ENCODE peak calls at places on chromosomes 12 and 14, in six cellular contexts. One of them, this sample, is unnamed.
A peak's percentile ranks its signal among the peaks of the same experiment; 100 is the strongest.

GRCh38 chr14:105087308-105087962 is 22.2 kb upstream of the GPR132 start:
- DNase-seq in esophagus squamous epithelium: no peak
- DNase-seq in lower leg skin: no peak
- DNase-seq in left lung: peak; percentile 86
- DNase-seq in nephron progenitor cell: peak; percentile 56
- DNase-seq in ovary: peak; percentile 82
- DNase-seq in this sample: peak; percentile 35

GRCh38 chr14:86788229-86788628 is 1204.8 kb downstream of the GALC start:
- DNase-seq in esophagus squamous epithelium: no peak
- DNase-seq in lower leg skin: no peak
- DNase-seq in left lung: no peak
- DNase-seq in nephron progenitor cell: no peak
- DNase-seq in ovary: no peak
- DNase-seq in this sample: no peak

GRCh38 chr12:116236148-116236731 is 41.3 kb downstream of the MED13L start:
- DNase-seq in esophagus squamous epithelium: no peak
- DNase-seq in lower leg skin: peak; percentile 34
- DNase-seq in left lung: no peak
- DNase-seq in nephron progenitor cell: peak; percentile 16
- DNase-seq in ovary: no peak
- DNase-seq in this sample: no peak

GRCh38 chr14:61219673-61220072 is 61.5 kb downstream of the TMEM30B start:
- DNase-seq in esophagus squamous epithelium: no peak
- DNase-seq in lower leg skin: no peak
- DNase-seq in left lung: no peak
- DNase-seq in nephron progenitor cell: no peak
- DNase-seq in ovary: no peak
- DNase-seq in this sample: no peak

GRCh38 chr12:117606945-117607344 is 245.5 kb upstream of the NOS1 start:
- DNase-seq in esophagus squamous epithelium: no peak
- DNase-seq in lower leg skin: no peak
- DNase-seq in left lung: no peak
- DNase-seq in nephron progenitor cell: no peak
- DNase-seq in ovary: no peak
- DNase-seq in this sample: no peak

GRCh38 chr14:93185333-93185688 is 194 bp downstream of the LYSET start:
- DNase-seq in esophagus squamous epithelium: no peak
- DNase-seq in lower leg skin: no peak
- DNase-seq in left lung: no peak
- DNase-seq in nephron progenitor cell: no peak
- DNase-seq in ovary: no peak
- DNase-seq in this sample: no peak

GRCh38 chr12:80068173-80068572 is 31.2 kb upstream of the OTOGL start:
- DNase-seq in esophagus squamous epithelium: no peak
- DNase-seq in lower leg skin: no peak
- DNase-seq in left lung: no peak
- DNase-seq in nephron progenitor cell: no peak
- DNase-seq in ovary: no peak
- DNase-seq in this sample: no peak

GRCh38 chr14:20503905-20504304 is 1.4 kb upstream of the RNASE10 start:
- DNase-seq in esophagus squamous epithelium: no peak
- DNase-seq in lower leg skin: no peak
- DNase-seq in left lung: no peak
- DNase-seq in nephron progenitor cell: no peak
- DNase-seq in ovary: no peak
- DNase-seq in this sample: no peak

GRCh38 chr14:54566410-54567223 is at the start of gene SAMD4A:
- DNase-seq in esophagus squamous epithelium: peak; percentile 39
- DNase-seq in lower leg skin: peak; percentile 73
- DNase-seq in left lung: peak; percentile 90
- DNase-seq in nephron progenitor cell: peak; percentile 67
- DNase-seq in ovary: peak; percentile 74
- DNase-seq in this sample: peak; percentile 63

GRCh38 chr12:28998662-28999120 is 150.4 kb upstream of the FAR2 start:
- DNase-seq in esophagus squamous epithelium: no peak
- DNase-seq in lower leg skin: no peak
- DNase-seq in left lung: peak; percentile 37
- DNase-seq in nephron progenitor cell: no peak
- DNase-seq in ovary: no peak
- DNase-seq in this sample: no peak

GRCh38 chr14:55837467-55837866 is 257.5 kb downstream of the KTN1 start:
- DNase-seq in esophagus squamous epithelium: no peak
- DNase-seq in lower leg skin: no peak
- DNase-seq in left lung: no peak
- DNase-seq in nephron progenitor cell: no peak
- DNase-seq in ovary: no peak
- DNase-seq in this sample: no peak

GRCh38 chr14:101186544-101186943 is 283.0 kb upstream of the RTL1 start:
- DNase-seq in esophagus squamous epithelium: no peak
- DNase-seq in lower leg skin: no peak
- DNase-seq in left lung: no peak
- DNase-seq in nephron progenitor cell: no peak
- DNase-seq in ovary: no peak
- DNase-seq in this sample: no peak

GRCh38 chr12:123886931-123887582 is 85.6 kb downstream of the CCDC92 start:
- DNase-seq in esophagus squamous epithelium: no peak
- DNase-seq in lower leg skin: no peak
- DNase-seq in left lung: no peak
- DNase-seq in nephron progenitor cell: no peak
- DNase-seq in ovary: no peak
- DNase-seq in this sample: no peak

GRCh38 chr12:4780624-4781023 is 60.4 kb downstream of the GALNT8 start:
- DNase-seq in esophagus squamous epithelium: no peak
- DNase-seq in lower leg skin: peak; percentile 56
- DNase-seq in left lung: no peak
- DNase-seq in nephron progenitor cell: no peak
- DNase-seq in ovary: no peak
- DNase-seq in this sample: no peak

GRCh38 chr12:57247041-57247440 is 3.9 kb downstream of the STAC3 start:
- DNase-seq in esophagus squamous epithelium: no peak
- DNase-seq in lower leg skin: no peak
- DNase-seq in left lung: no peak
- DNase-seq in nephron progenitor cell: no peak
- DNase-seq in ovary: no peak
- DNase-seq in this sample: no peak

GRCh38 chr14:65210118-65210826 is 108.0 kb upstream of the MAX start:
- DNase-seq in esophagus squamous epithelium: no peak
- DNase-seq in lower leg skin: no peak
- DNase-seq in left lung: no peak
- DNase-seq in nephron progenitor cell: no peak
- DNase-seq in ovary: no peak
- DNase-seq in this sample: no peak

GRCh38 chr14:68589447-68590232 is 203.2 kb downstream of the ZFP36L1 start:
- DNase-seq in esophagus squamous epithelium: no peak
- DNase-seq in lower leg skin: peak; percentile 70
- DNase-seq in left lung: no peak
- DNase-seq in nephron progenitor cell: peak; percentile 57
- DNase-seq in ovary: peak; percentile 87
- DNase-seq in this sample: no peak

GRCh38 chr14:104361921-104362681 is 217.5 kb upstream of the C14orf180 start:
- DNase-seq in esophagus squamous epithelium: no peak
- DNase-seq in lower leg skin: no peak
- DNase-seq in left lung: peak; percentile 68
- DNase-seq in nephron progenitor cell: no peak
- DNase-seq in ovary: peak; percentile 25
- DNase-seq in this sample: no peak

GRCh38 chr12:6868211-6869048 is 1.1 kb downstream of the TPI1 start:
- DNase-seq in esophagus squamous epithelium: no peak
- DNase-seq in lower leg skin: no peak
- DNase-seq in left lung: no peak
- DNase-seq in nephron progenitor cell: no peak
- DNase-seq in ovary: no peak
- DNase-seq in this sample: no peak

GRCh38 chr12:10082057-10082874 is 16.5 kb downstream of the CLEC1A start:
- DNase-seq in esophagus squamous epithelium: no peak
- DNase-seq in lower leg skin: no peak
- DNase-seq in left lung: no peak
- DNase-seq in nephron progenitor cell: no peak
- DNase-seq in ovary: no peak
- DNase-seq in this sample: no peak

GRCh38 chr12:78929075-78929418 is 64.5 kb downstream of the SYT1 start:
- DNase-seq in esophagus squamous epithelium: no peak
- DNase-seq in lower leg skin: no peak
- DNase-seq in left lung: no peak
- DNase-seq in nephron progenitor cell: no peak
- DNase-seq in ovary: no peak
- DNase-seq in this sample: no peak

GRCh38 chr12:1838223-1838993 is 18.0 kb downstream of the LRTM2 start:
- DNase-seq in esophagus squamous epithelium: no peak
- DNase-seq in lower leg skin: no peak
- DNase-seq in left lung: peak; percentile 45
- DNase-seq in nephron progenitor cell: no peak
- DNase-seq in ovary: peak; percentile 7
- DNase-seq in this sample: no peak
- TF ChIP-seq CTCF in esophagus squamous epithelium: no peak
- TF ChIP-seq CTCF in lower leg skin: no peak
- TF ChIP-seq CTCF in left lung: no peak
- TF ChIP-seq CTCF in nephron progenitor cell: no peak
- TF ChIP-seq CTCF in ovary: no peak
- TF ChIP-seq CTCF in this sample: no peak

DNA sequence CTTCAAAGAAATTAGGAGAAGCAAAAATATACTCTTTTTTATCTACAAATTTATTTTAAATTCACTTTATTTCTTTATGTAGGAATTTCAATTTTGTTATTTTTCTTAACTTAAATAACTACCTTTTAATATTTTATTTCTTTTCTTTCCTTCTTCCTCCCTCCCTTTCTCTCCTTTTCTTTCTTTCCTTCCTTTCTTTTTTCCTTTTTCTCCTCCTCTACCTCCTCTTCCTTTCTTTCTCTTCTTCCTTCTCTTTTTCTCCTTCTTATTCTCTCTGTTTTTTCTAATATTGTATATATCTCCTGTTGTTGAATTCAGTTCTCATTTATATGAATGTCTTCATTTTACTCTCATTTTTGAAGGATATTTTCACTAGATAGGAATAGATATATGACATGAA is 127.6 kb downstream of the MIPOL1 start:
- DNase-seq in esophagus squamous epithelium: no peak
- DNase-seq in lower leg skin: no peak
- DNase-seq in left lung: no peak
- DNase-seq in nephron progenitor cell: no peak
- DNase-seq in ovary: no peak
- DNase-seq in this sample: no peak
- TF ChIP-seq CTCF in esophagus squamous epithelium: no peak
- TF ChIP-seq CTCF in lower leg skin: no peak
- TF ChIP-seq CTCF in left lung: no peak
- TF ChIP-seq CTCF in nephron progenitor cell: no peak
- TF ChIP-seq CTCF in ovary: no peak
- TF ChIP-seq CTCF in this sample: no peak

GRCh38 chr14:73729015-73729330 is 14.8 kb upstream of the PNMA1 start:
- DNase-seq in esophagus squamous epithelium: no peak
- DNase-seq in lower leg skin: no peak
- DNase-seq in left lung: no peak
- DNase-seq in nephron progenitor cell: no peak
- DNase-seq in ovary: no peak
- DNase-seq in this sample: no peak
- TF ChIP-seq CTCF in esophagus squamous epithelium: no peak
- TF ChIP-seq CTCF in lower leg skin: no peak
- TF ChIP-seq CTCF in left lung: peak; percentile 2
- TF ChIP-seq CTCF in nephron progenitor cell: no peak
- TF ChIP-seq CTCF in ovary: no peak
- TF ChIP-seq CTCF in this sample: no peak

DNA sequence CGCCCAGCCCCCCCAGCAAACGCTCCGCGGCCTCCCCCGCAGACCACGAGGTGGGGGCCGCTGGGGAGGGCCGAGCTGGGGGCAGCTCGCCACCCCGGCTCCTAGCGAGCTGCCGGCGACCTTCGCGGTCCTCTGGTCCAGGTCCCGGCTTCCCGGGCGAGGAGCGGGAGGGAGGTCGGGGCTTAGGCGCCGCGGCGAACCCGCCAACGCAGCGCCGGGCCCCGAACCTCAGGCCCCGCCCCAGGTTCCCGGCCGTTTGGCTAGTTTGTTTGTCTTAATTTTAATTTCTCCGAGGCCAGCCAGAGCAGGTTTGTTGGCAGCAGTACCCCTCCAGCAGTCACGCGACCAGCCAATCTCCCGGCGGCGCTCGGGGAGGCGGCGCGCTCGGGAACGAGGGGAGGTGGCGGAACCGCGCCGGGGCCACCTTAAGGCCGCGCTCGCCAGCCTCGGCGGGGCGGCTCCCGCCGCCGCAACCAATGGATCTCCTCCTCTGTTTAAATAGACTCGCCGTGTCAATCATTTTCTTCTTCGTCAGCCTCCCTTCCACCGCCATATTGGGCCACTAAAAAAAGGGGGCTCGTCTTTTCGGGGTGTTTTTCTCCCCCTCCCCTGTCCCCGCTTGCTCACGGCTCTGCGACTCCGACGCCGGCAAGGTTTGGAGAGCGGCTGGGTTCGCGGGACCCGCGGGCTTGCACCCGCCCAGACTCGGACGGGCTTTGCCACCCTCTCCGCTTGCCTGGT is at the start of gene CDKN1B:
- DNase-seq in esophagus squamous epithelium: peak; percentile 59
- DNase-seq in lower leg skin: peak; percentile 92
- DNase-seq in left lung: peak; percentile 98
- DNase-seq in nephron progenitor cell: peak; percentile 76
- DNase-seq in ovary: peak; percentile 95
- DNase-seq in this sample: peak; percentile 75
- TF ChIP-seq CTCF in esophagus squamous epithelium: no peak
- TF ChIP-seq CTCF in lower leg skin: no peak
- TF ChIP-seq CTCF in left lung: no peak
- TF ChIP-seq CTCF in nephron progenitor cell: no peak
- TF ChIP-seq CTCF in ovary: no peak
- TF ChIP-seq CTCF in this sample: no peak

GRCh38 chr14:63543000-63543825 is at the start of gene PPP2R5E:
- DNase-seq in esophagus squamous epithelium: peak; percentile 87
- DNase-seq in lower leg skin: peak; percentile 99
- DNase-seq in left lung: peak; percentile 96
- DNase-seq in nephron progenitor cell: peak; percentile 96
- DNase-seq in ovary: peak; percentile 98
- DNase-seq in this sample: peak; percentile 87
- TF ChIP-seq CTCF in esophagus squamous epithelium: no peak
- TF ChIP-seq CTCF in lower leg skin: no peak
- TF ChIP-seq CTCF in left lung: no peak
- TF ChIP-seq CTCF in nephron progenitor cell: no peak
- TF ChIP-seq CTCF in ovary: no peak
- TF ChIP-seq CTCF in this sample: no peak

GRCh38 chr12:110102255-110102654 is 21.9 kb upstream of the IFT81 start:
- DNase-seq in esophagus squamous epithelium: no peak
- DNase-seq in lower leg skin: no peak
- DNase-seq in left lung: no peak
- DNase-seq in nephron progenitor cell: peak; percentile 32
- DNase-seq in ovary: peak; percentile 58
- DNase-seq in this sample: no peak
- TF ChIP-seq CTCF in esophagus squamous epithelium: peak; percentile 12
- TF ChIP-seq CTCF in lower leg skin: no peak
- TF ChIP-seq CTCF in left lung: no peak
- TF ChIP-seq CTCF in nephron progenitor cell: peak; percentile 15
- TF ChIP-seq CTCF in ovary: peak; percentile 16
- TF ChIP-seq CTCF in this sample: no peak

GRCh38 chr12:68912916-68913315 is 20.1 kb downstream of the CPM start:
- DNase-seq in esophagus squamous epithelium: no peak
- DNase-seq in lower leg skin: no peak
- DNase-seq in left lung: no peak
- DNase-seq in nephron progenitor cell: no peak
- DNase-seq in ovary: no peak
- DNase-seq in this sample: no peak
- TF ChIP-seq CTCF in esophagus squamous epithelium: no peak
- TF ChIP-seq CTCF in lower leg skin: no peak
- TF ChIP-seq CTCF in left lung: no peak
- TF ChIP-seq CTCF in nephron progenitor cell: no peak
- TF ChIP-seq CTCF in ovary: no peak
- TF ChIP-seq CTCF in this sample: no peak

This sample was measured in activated B cell treated with CpG ODN at 0.5 μM for 24 hours.